ENCODE peak calls at places on chromosome 12, in four cellular contexts. One of them, this sample, is unnamed.

GRCh38 chr12:26451763-26452162 is 256.4 kb downstream of the SSPN start:
- DNase-seq in K562: no peak
- DNase-seq in SK-N-SH: no peak
- DNase-seq in H1: no peak
- DNase-seq in this sample: no peak

GRCh38 chr12:31819427-31819826 is 90.6 kb upstream of the AMN1 start:
- DNase-seq in K562: no peak
- DNase-seq in SK-N-SH: no peak
- DNase-seq in H1: no peak
- DNase-seq in this sample: no peak

GRCh38 chr12:30822385-30823139 is 67.8 kb upstream of the CAPRIN2 start:
- DNase-seq in K562: no peak
- DNase-seq in SK-N-SH: peak
- DNase-seq in H1: no peak
- DNase-seq in this sample: peak

GRCh38 chr12:124007356-124007755 is 34.3 kb downstream of the ZNF664 start:
- DNase-seq in K562: no peak
- DNase-seq in SK-N-SH: no peak
- DNase-seq in H1: no peak
- DNase-seq in this sample: no peak

GRCh38 chr12:75974323-75975273 is 57.0 kb downstream of the PHLDA1 start:
- DNase-seq in K562: no peak
- DNase-seq in SK-N-SH: no peak
- DNase-seq in H1: no peak
- DNase-seq in this sample: no peak

GRCh38 chr12:25971675-25972035 is 13.2 kb downstream of the RASSF8 start:
- DNase-seq in K562: no peak
- DNase-seq in SK-N-SH: no peak
- DNase-seq in H1: no peak
- DNase-seq in this sample: no peak

GRCh38 chr12:31322651-31323248 is 3.2 kb downstream of the SINHCAF start:
- DNase-seq in K562: no peak
- DNase-seq in SK-N-SH: no peak
- DNase-seq in H1: no peak
- DNase-seq in this sample: no peak

GRCh38 chr12:75476076-75476475 is 4.5 kb upstream of the GLIPR1 start:
- DNase-seq in K562: no peak
- DNase-seq in SK-N-SH: no peak
- DNase-seq in H1: no peak
- DNase-seq in this sample: no peak

GRCh38 chr12:56362130-56363059 is at the start of gene APOF:
- DNase-seq in K562: no peak
- DNase-seq in SK-N-SH: no peak
- DNase-seq in H1: no peak
- DNase-seq in this sample: no peak

GRCh38 chr12:2101798-2102197 is 49.0 kb downstream of the CACNA1C start:
- DNase-seq in K562: no peak
- DNase-seq in SK-N-SH: no peak
- DNase-seq in H1: no peak
- DNase-seq in this sample: no peak

GRCh38 chr12:87931764-87932163 is 97.4 kb downstream of the C12orf50 start:
- DNase-seq in K562: no peak
- DNase-seq in SK-N-SH: no peak
- DNase-seq in H1: no peak
- DNase-seq in this sample: no peak

GRCh38 chr12:4978737-4979136 is 64.9 kb upstream of the KCNA5 start:
- DNase-seq in K562: no peak
- DNase-seq in SK-N-SH: no peak
- DNase-seq in H1: no peak
- DNase-seq in this sample: no peak

GRCh38 chr12:20474443-20474842 is 106.1 kb downstream of the PDE3A start:
- DNase-seq in K562: no peak
- DNase-seq in SK-N-SH: no peak
- DNase-seq in H1: no peak
- DNase-seq in this sample: no peak

GRCh38 chr12:131671871-131672270 is 39.0 kb upstream of the SFSWAP start:
- DNase-seq in K562: no peak
- DNase-seq in SK-N-SH: no peak
- DNase-seq in H1: no peak
- DNase-seq in this sample: no peak

GRCh38 chr12:122942609-122943008 is 23.7 kb downstream of the ABCB9 start:
- DNase-seq in K562: no peak
- DNase-seq in SK-N-SH: no peak
- DNase-seq in H1: no peak
- DNase-seq in this sample: no peak

GRCh38 chr12:7376196-7376595 is 67.8 kb downstream of the CD163L1 start:
- DNase-seq in K562: no peak
- DNase-seq in SK-N-SH: no peak
- DNase-seq in H1: no peak
- DNase-seq in this sample: no peak

GRCh38 chr12:124111006-124111405 is 138.0 kb downstream of the ZNF664 start:
- DNase-seq in K562: no peak
- DNase-seq in SK-N-SH: no peak
- DNase-seq in H1: no peak
- DNase-seq in this sample: no peak

GRCh38 chr12:65156366-65156831 is 13.0 kb upstream of the LEMD3 start:
- DNase-seq in K562: peak
- DNase-seq in SK-N-SH: no peak
- DNase-seq in H1: no peak
- DNase-seq in this sample: no peak

GRCh38 chr12:3303410-3304136 is 187.4 kb upstream of the PRMT8 start:
- DNase-seq in K562: no peak
- DNase-seq in SK-N-SH: peak
- DNase-seq in H1: no peak
- DNase-seq in this sample: peak

GRCh38 chr12:96219700-96220206 is 25.6 kb downstream of the ELK3 start:
- DNase-seq in K562: no peak
- DNase-seq in SK-N-SH: peak
- DNase-seq in H1: peak
- DNase-seq in this sample: no peak
- TF ChIP-seq TEAD4 in K562: no peak
- TF ChIP-seq TEAD4 in SK-N-SH: peak
- TF ChIP-seq TEAD4 in H1: no peak
- TF ChIP-seq TEAD4 in this sample: no peak

GRCh38 chr12:9741726-9742125 is 8.8 kb upstream of the CLECL1 start:
- DNase-seq in K562: no peak
- DNase-seq in SK-N-SH: no peak
- DNase-seq in H1: no peak
- DNase-seq in this sample: no peak
- TF ChIP-seq TEAD4 in K562: no peak
- TF ChIP-seq TEAD4 in SK-N-SH: no peak
- TF ChIP-seq TEAD4 in H1: no peak
- TF ChIP-seq TEAD4 in this sample: no peak

GRCh38 chr12:101566318-101566717 is 28.5 kb upstream of the MYBPC1 start:
- DNase-seq in K562: no peak
- DNase-seq in SK-N-SH: no peak
- DNase-seq in H1: peak
- DNase-seq in this sample: peak

GRCh38 chr12:101567918-101568317 is 26.9 kb upstream of the MYBPC1 start:
- DNase-seq in K562: no peak
- DNase-seq in SK-N-SH: no peak
- DNase-seq in H1: no peak
- DNase-seq in this sample: no peak

GRCh38 chr12:101564912-101565311 is 29.9 kb upstream of the MYBPC1 start:
- DNase-seq in K562: peak
- DNase-seq in SK-N-SH: peak
- DNase-seq in H1: no peak
- DNase-seq in this sample: peak

GRCh38 chr12:101563197-101563596 is 31.6 kb upstream of the MYBPC1 start:
- DNase-seq in K562: no peak
- DNase-seq in SK-N-SH: no peak
- DNase-seq in H1: no peak
- DNase-seq in this sample: no peak
- TF ChIP-seq TEAD4 in K562: no peak
- TF ChIP-seq TEAD4 in SK-N-SH: no peak
- TF ChIP-seq TEAD4 in H1: no peak
- TF ChIP-seq TEAD4 in this sample: no peak

DNA sequence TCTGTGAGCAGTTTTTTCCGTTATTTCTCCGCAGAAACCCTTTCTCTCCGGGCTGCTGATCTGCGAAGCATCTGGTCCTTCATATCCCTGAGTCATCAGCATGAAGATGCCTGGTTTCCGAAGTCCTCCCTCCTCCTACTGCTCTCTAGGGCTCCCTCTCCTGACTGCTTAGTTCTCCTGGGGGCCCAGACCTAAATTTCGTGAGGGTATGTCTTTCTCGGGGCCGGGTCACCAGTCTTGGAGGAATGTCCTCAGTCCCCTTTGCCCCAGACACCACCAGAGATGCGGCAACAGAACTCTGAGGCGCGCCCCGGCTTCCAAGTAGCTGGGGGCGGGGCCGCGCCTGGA is 622 bp upstream of the BICDL1 start:
- DNase-seq in K562: no peak
- DNase-seq in SK-N-SH: peak
- DNase-seq in H1: no peak
- DNase-seq in this sample: no peak
- TF ChIP-seq TEAD4 in K562: no peak
- TF ChIP-seq TEAD4 in SK-N-SH: no peak
- TF ChIP-seq TEAD4 in H1: peak
- TF ChIP-seq TEAD4 in this sample: no peak

GRCh38 chr12:107557589-107558100 is 128.0 kb upstream of the PWP1 start:
- DNase-seq in K562: no peak
- DNase-seq in SK-N-SH: no peak
- DNase-seq in H1: no peak
- DNase-seq in this sample: no peak

GRCh38 chr12:107560194-107560905 is 125.2 kb upstream of the PWP1 start:
- DNase-seq in K562: no peak
- DNase-seq in SK-N-SH: no peak
- DNase-seq in H1: no peak
- DNase-seq in this sample: peak

GRCh38 chr12:107558141-107558815 is 127.3 kb upstream of the PWP1 start:
- DNase-seq in K562: no peak
- DNase-seq in SK-N-SH: no peak
- DNase-seq in H1: no peak
- DNase-seq in this sample: no peak

GRCh38 chr12:107558816-107559382 is 126.7 kb upstream of the PWP1 start:
- DNase-seq in K562: no peak
- DNase-seq in SK-N-SH: no peak
- DNase-seq in H1: no peak
- DNase-seq in this sample: no peak

DNA sequence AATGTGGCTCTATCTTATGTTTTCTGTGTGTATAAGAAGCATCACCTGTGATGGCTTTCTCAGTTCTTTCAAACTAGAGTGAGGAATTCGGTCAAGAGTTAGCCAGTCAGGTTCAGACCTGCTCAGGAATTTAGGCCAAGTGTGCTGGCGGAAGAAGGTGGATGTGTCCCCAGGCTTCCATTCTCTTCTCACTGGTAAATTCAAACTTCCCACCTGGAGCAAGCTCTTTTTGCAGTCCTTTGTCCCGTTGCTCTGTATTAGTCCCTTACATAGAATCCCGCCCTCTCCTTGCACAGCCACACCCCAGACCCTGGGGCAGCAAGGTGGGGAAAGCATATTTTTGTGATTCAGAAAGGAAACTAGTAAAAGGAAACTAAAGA is 124.7 kb upstream of the PWP1 start:
- DNase-seq in K562: no peak
- DNase-seq in SK-N-SH: no peak
- DNase-seq in H1: no peak
- DNase-seq in this sample: no peak
- TF ChIP-seq TEAD4 in K562: no peak
- TF ChIP-seq TEAD4 in SK-N-SH: no peak
- TF ChIP-seq TEAD4 in H1: no peak
- TF ChIP-seq TEAD4 in this sample: no peak

DNA sequence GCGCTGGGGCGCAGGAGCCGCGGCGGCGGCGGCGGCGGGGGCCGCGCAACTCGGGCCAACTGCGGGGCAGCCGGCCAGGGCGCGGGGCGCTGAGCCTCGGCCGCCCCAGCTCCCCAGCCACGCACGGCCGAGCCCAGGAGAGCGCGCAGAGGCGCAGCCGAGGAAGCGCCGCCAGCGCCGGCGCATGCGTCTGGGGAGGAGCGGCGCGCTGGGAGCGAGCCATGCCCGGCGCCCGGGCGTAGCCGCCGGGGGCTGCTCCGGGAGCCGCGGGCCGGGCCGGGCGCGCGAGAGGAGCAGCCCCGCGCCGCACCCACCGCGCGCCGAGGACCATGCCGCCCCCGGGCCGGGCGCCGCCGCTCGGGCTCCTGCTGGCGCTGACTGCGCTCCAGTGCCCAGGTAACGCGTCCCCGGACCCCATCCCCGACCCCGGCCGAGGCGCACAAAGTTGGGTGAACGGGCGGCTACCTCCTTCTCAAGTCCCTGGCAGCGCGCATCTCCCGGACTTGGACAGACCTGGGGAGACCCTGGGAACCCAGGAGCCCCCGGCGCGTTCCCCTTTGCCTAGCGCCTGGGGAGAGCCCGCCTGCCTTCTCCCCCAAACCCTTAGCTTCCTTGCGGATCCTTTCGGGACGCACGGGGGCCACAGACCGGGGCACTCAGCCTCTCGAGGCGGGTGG is 121.4 kb downstream of the AACS start:
- DNase-seq in K562: peak
- DNase-seq in SK-N-SH: peak
- DNase-seq in H1: no peak
- DNase-seq in this sample: peak
- TF ChIP-seq TEAD4 in K562: no peak
- TF ChIP-seq TEAD4 in SK-N-SH: no peak
- TF ChIP-seq TEAD4 in H1: no peak
- TF ChIP-seq TEAD4 in this sample: no peak

DNA sequence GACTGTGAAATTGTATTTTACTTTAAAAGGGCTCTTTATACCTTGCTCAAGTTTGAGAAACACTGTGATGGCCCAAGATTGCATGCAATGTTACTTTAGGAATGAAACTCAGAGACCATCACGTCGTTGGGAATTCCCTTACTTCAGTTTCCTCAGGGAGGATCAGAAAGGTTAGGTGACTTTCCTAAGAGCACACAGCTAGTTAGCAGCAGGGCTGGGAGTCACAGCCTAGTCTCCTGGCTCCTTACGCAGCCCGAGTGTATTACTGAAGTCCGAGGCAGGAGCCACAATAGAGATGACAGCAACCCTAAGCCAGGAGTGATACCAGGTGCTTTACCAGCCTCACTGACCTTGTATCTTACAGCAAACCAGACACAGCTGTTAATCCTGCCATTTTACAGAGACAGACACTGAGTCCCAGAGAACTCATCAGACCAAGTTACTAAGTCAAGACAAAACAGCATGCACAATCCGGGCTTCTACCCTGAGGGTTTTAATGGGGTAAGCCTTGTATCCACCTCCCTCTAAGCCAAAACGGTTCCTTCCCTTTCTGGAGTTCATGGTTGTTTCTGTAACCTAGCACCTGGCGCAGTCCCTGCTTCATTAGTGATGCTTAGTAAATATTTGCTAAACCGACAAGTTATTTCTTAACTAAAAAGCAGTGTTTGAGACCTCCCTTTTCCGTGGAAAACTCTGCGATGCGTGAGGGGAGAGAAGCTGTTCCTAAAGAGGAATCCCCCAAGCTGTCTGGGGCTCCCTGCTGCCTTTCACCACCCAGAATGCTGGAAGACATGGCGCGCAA is 66.9 kb downstream of the RBM19 start:
- DNase-seq in K562: no peak
- DNase-seq in SK-N-SH: no peak
- DNase-seq in H1: no peak
- DNase-seq in this sample: no peak
- TF ChIP-seq TEAD4 in K562: no peak
- TF ChIP-seq TEAD4 in SK-N-SH: no peak
- TF ChIP-seq TEAD4 in H1: no peak
- TF ChIP-seq TEAD4 in this sample: no peak

GRCh38 chr12:18750087-18750486 is 12.2 kb downstream of the CAPZA3 start:
- DNase-seq in K562: no peak
- DNase-seq in SK-N-SH: no peak
- DNase-seq in H1: no peak
- DNase-seq in this sample: no peak
- TF ChIP-seq TEAD4 in K562: no peak
- TF ChIP-seq TEAD4 in SK-N-SH: no peak
- TF ChIP-seq TEAD4 in H1: no peak
- TF ChIP-seq TEAD4 in this sample: no peak

This sample was measured in WTC11.